ENCODE peak calls at places on chromosomes 11 and 22, in five cellular contexts. A is Peyer's patch, Z is stomach, Y is IMR-90, P is K562. G is an unnamed sample. For H3K27me3 and H3K4me1, the result is how much of the 10 kb centered on the place peaks cover.

GRCh38 chr22:41565403-41566054 is 4.7 kb downstream of the CSDC2 start:
- DNase-seq in A (no peak), Z (no peak), Y (peak), P (peak), G (no peak)

GRCh38 chr11:30360741-30361140 is 37.8 kb downstream of the ARL14EP start:
- DNase-seq in A (no peak), Z (no peak), Y (no peak), P (no peak), G (no peak)

GRCh38 chr22:49013707-49014106 is 814.0 kb downstream of the BRD1 start:
- DNase-seq in A (no peak), Z (peak), Y (no peak), P (no peak), G (no peak)

GRCh38 chr22:39496131-39496838 is 5.8 kb upstream of the MIEF1 start:
- DNase-seq in A (peak), Z (peak), Y (peak), P (peak), G (peak)

GRCh38 chr11:65262775-65263174 is 1.0 kb downstream of the POLA2 start:
- DNase-seq in A (no peak), Z (no peak), Y (no peak), P (peak), G (no peak)

GRCh38 chr22:26922804-26923203 is 265.4 kb downstream of the MIAT start:
- DNase-seq in A (no peak), Z (no peak), Y (no peak), P (peak), G (no peak)

GRCh38 chr11:86288776-86289507 is 13.1 kb upstream of the HIKESHI start:
- DNase-seq in A (no peak), Z (no peak), Y (no peak), P (no peak), G (no peak)

GRCh38 chr11:69447786-69448185 is 33.7 kb upstream of the LINC01488 start:
- DNase-seq in A (no peak), Z (peak), Y (no peak), P (no peak), G (no peak)

GRCh38 chr22:42805016-42805997 is 51.8 kb downstream of the ARFGAP3 start:
- DNase-seq in A (no peak), Z (peak), Y (no peak), P (no peak), G (no peak)

GRCh38 chr11:86132667-86133310 is 63.9 kb upstream of the PICALM start:
- DNase-seq in A (peak), Z (no peak), Y (no peak), P (no peak), G (no peak)

GRCh38 chr11:75554258-75555022 is 7.6 kb upstream of the SERPINH1 start:
- DNase-seq in A (peak), Z (peak), Y (peak), P (peak), G (peak)

GRCh38 chr11:17595526-17596309 is 48.7 kb downstream of the OTOG start:
- DNase-seq in A (peak), Z (peak), Y (no peak), P (no peak), G (peak)

GRCh38 chr11:47057374-47057773 is 119.3 kb downstream of the ARFGAP2 start:
- DNase-seq in A (no peak), Z (no peak), Y (no peak), P (no peak), G (no peak)

GRCh38 chr11:110447897-110448522 is 18.3 kb downstream of the FDX1 start:
- DNase-seq in A (no peak), Z (no peak), Y (no peak), P (no peak), G (no peak)

GRCh38 chr11:96263361-96263763 is 79.6 kb downstream of the MAML2 start:
- DNase-seq in A (no peak), Z (no peak), Y (peak), P (peak), G (no peak)

GRCh38 chr11:80606726-80607125 is 1165.9 kb upstream of the TENM4 start:
- DNase-seq in A (no peak), Z (no peak), Y (no peak), P (no peak), G (no peak)

GRCh38 chr22:38569181-38569971 is 607 bp downstream of the DMC1 start:
- DNase-seq in A (no peak), Z (no peak), Y (no peak), P (peak), G (no peak)

GRCh38 chr11:69487391-69487790 is 5.9 kb downstream of the LINC01488 start:
- DNase-seq in A (no peak), Z (no peak), Y (no peak), P (no peak), G (no peak)

GRCh38 chr22:29388759-29389090 is 355 bp upstream of the AP1B1 start:
- DNase-seq in A (no peak), Z (no peak), Y (no peak), P (no peak), G (no peak)

GRCh38 chr22:29387921-29388758 is at the start of gene AP1B1:
- DNase-seq in A (peak), Z (peak), Y (peak), P (peak), G (peak)

GRCh38 chr22:29385305-29385704 is 3.1 kb downstream of the AP1B1 start:
- DNase-seq in A (peak), Z (no peak), Y (no peak), P (no peak), G (no peak)

GRCh38 chr22:29383740-29384139 is 4.6 kb downstream of the AP1B1 start:
- DNase-seq in A (no peak), Z (no peak), Y (no peak), P (peak), G (no peak)

DNA sequence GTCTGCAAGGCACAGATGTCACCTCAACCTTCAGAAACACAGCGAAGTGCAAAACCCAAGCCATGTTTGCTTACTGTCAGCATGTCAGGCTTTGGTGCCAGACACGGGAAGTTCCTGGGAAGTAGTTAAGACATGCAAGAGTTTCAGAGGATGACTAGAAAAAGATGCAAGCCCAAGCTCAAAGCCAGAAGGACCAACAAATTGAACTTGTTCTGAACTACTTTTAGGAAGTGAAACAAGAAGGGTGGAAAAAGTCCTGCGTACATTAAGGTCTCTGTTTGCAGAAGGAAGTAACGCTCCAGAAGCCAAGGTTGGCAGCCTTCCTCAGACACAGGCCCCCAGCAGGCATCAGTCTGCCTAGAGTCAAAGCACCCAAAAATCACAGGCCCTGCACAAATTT is 2.6 kb downstream of the AP1B1 start:
- DNase-seq in A (peak), Z (peak), Y (no peak), P (no peak), G (peak)
- TF ChIP-seq POLR2A in A (no peak), Z (no peak), Y (no peak), P (no peak), G (no peak)

GRCh38 chr22:36165161-36165560 is 4.6 kb upstream of the APOL3 start:
- DNase-seq in A (no peak), Z (no peak), Y (no peak), P (no peak), G (no peak)
- H3K27me3 ChIP-seq in A (under half), Z (under half), Y (under half), P (under half), G (under half)

DNA sequence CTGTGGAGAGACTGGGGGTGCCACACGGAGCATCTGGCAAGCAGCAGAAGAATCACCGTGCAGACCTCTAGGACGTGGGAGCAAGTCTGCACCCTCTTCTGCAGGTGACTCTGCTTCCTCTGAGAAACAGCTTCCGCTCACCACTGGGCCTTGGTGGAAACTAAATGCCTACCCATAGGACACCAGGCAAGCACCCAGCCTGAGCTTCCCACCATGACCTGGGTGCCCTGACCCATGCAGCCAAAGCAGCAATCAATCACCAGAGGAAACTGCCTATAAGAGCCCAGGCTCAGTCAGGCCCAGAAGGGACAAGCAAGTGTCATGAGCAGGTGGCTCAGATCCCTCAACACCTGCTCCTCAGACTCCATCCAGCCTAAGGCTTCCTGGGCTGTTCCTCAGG is 63.4 kb downstream of the IGLL5 start:
- DNase-seq in A (no peak), Z (no peak), Y (no peak), P (no peak), G (no peak)
- H3K4me1 ChIP-seq in A (under half), Z (under half), Y (under half), P (under half), G (under half)

DNA sequence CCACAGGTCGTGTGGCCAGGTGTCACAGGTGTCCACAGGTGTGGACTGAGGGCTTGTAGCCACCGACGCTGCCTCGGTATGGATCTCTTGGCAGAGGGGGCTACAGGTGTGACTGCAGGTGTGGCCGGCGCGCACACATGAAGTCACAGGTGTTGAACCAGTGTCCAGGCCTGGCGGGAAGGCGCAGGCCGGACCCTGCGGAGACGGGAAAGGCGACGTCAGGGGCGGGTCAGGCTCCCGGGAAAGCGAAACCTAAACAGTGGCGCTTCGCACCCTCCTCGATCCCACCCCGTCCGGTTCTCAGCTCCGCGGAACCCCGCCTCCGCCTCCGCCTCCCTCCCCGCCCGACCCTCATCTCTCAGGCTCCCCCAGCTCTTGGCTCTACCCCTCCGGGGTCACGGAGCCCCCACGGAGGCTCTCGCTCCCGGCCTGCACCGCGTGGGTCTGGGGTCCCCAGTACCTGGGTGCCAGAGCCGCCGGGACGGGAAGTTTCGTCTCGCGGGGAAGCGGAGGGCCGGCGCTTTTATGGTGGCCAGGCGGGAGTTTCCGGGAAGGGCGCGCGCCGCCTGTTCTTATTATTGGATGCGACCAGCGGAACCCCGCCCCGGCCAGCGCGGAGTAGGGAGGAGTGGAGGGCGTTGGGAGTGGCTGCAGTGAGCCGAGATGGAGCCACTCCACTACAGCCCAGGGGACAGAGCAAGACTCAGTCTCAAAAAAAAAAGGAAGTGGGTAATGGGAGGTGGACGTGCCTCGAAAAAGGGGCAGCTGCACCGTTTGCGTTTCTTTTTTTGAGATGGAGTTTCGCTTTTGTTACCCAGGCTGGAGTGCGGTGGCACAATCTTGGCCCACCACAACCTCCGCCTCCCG is at the start of gene IRF7:
- DNase-seq in A (peak), Z (peak), Y (peak), P (peak), G (peak)
- TF ChIP-seq POLR2A in A (peak), Z (peak), Y (peak), P (peak), G (no peak)

GRCh38 chr11:61350803-61351202 is 10.9 kb downstream of the CYB561A3 start:
- DNase-seq in A (no peak), Z (no peak), Y (no peak), P (no peak), G (no peak)

GRCh38 chr11:61352038-61352437 is 9.6 kb downstream of the CYB561A3 start:
- DNase-seq in A (no peak), Z (no peak), Y (no peak), P (no peak), G (no peak)

GRCh38 chr11:61349189-61349751 is 12.4 kb downstream of the CYB561A3 start:
- DNase-seq in A (no peak), Z (no peak), Y (no peak), P (no peak), G (no peak)

GRCh38 chr11:61349916-61350315 is 11.8 kb downstream of the CYB561A3 start:
- DNase-seq in A (no peak), Z (no peak), Y (no peak), P (no peak), G (no peak)

GRCh38 chr11:61350336-61350735 is 11.3 kb downstream of the CYB561A3 start:
- DNase-seq in A (no peak), Z (no peak), Y (no peak), P (no peak), G (no peak)
- H3K27me3 ChIP-seq in A (under half), Z (under half), Y (under half), P (under half), G (under half)

DNA sequence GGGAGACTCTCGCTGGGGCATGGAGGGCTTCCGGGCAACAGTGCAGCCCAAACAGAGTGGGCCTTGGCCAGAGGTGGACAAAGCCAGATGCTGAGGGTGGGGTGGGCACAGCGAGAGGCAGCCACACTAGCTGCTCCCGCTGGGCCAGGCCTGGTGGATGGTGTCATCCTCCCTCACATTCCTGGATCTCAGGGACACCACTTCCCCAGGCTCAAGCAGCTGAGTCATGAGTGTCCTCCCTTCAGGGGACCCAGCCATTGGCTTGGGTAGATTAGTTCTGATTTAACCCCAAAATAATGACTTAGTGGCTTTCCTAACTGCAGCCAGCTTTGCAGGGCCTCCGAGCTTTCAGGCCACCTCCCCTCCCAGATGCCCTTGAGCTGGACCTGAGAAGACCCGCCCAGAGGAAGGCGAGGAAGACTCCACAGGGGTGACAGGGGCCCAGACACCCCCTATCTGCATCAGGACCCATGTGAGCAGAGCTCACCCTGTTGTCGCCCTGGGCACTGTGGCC is 25.9 kb upstream of the WNT7B start:
- DNase-seq in A (no peak), Z (no peak), Y (peak), P (no peak), G (no peak)
- H3K4me1 ChIP-seq in A (under half), Z (under half), Y (under half), P (under half), G (under half)

G was measured in tibial nerve.